ENCODE peak calls at places on chromosomes 7 and 10, in seven cellular contexts. F is SK-N-SH, P is A673, M is Peyer's patch, K is GM06990, T is heart right ventricle, S is upper lobe of right lung. U is an unnamed sample.

GRCh38 chr7:108497082-108497725 is 28.7 kb downstream of the PNPLA8 start:
- DNase-seq in P (peak; percentile 77), K (peak; percentile 20), S (no peak), T (peak; percentile 23), F (peak; percentile 66), M (peak; percentile 71), U (peak; percentile 66)

GRCh38 chr10:91389636-91390512 is 20.3 kb upstream of the HECTD2 start:
- DNase-seq in T (peak; percentile 9), F (peak; percentile 31), S (no peak), M (no peak), K (no peak), P (peak; percentile 78), U (peak; percentile 77)

GRCh38 chr10:102347236-102347828 is 48.2 kb upstream of the NFKB2 start:
- DNase-seq in P (peak; percentile 36), M (no peak), S (no peak), K (no peak), T (peak; percentile 48), F (peak; percentile 45), U (peak; percentile 63)

GRCh38 chr7:152142976-152143665 is 117.6 kb downstream of the GALNT11 start:
- DNase-seq in P (no peak), S (no peak), M (no peak), F (no peak), K (no peak), T (no peak), U (no peak)

GRCh38 chr7:114243646-114244045 is 171.0 kb upstream of the FOXP2 start:
- DNase-seq in S (no peak), M (no peak), K (no peak), F (no peak), T (no peak), P (no peak), U (no peak)

GRCh38 chr10:4771554-4772201 is 54.3 kb upstream of the AKR1E2 start:
- DNase-seq in T (no peak), F (no peak), S (no peak), K (no peak), M (no peak), P (no peak), U (no peak)

GRCh38 chr10:18738835-18739234 is 79.6 kb downstream of the ARL5B start:
- DNase-seq in S (no peak), T (no peak), P (no peak), K (no peak), F (no peak), M (no peak), U (peak; percentile 62)

GRCh38 chr7:103735377-103735776 is 254.1 kb downstream of the RELN start:
- DNase-seq in P (no peak), M (no peak), K (no peak), S (no peak), T (no peak), F (no peak), U (peak; percentile 4)

GRCh38 chr10:10126231-10126630 is 891.4 kb upstream of the CELF2 start:
- DNase-seq in P (no peak), T (no peak), F (no peak), K (no peak), M (no peak), S (no peak), U (peak; percentile 18)

GRCh38 chr10:86673216-86673826 is 5.0 kb downstream of the LDB3 start:
- DNase-seq in F (peak; percentile 61), T (no peak), K (no peak), P (no peak), S (no peak), M (no peak), U (no peak)

GRCh38 chr10:62335326-62335725 is 38.8 kb upstream of the ZNF365 start:
- DNase-seq in K (no peak), M (no peak), P (peak; percentile 64), T (no peak), F (no peak), S (no peak), U (peak; percentile 2)

GRCh38 chr10:104297697-104298660 is 29.0 kb downstream of the GSTO2 start:
- DNase-seq in P (peak; percentile 60), T (no peak), F (no peak), S (no peak), M (no peak), K (no peak), U (no peak)

GRCh38 chr7:86926732-86927131 is 132.7 kb downstream of the ELAPOR2 start:
- DNase-seq in T (no peak), S (no peak), M (peak; percentile 20), P (peak; percentile 70), K (no peak), F (peak; percentile 53), U (peak; percentile 66)

GRCh38 chr7:123797673-123798526 is 47.1 kb upstream of the HYAL4 start:
- DNase-seq in P (peak; percentile 70), F (peak; percentile 40), S (no peak), T (no peak), M (no peak), K (peak; percentile 6), U (peak; percentile 95)

GRCh38 chr10:102452672-102453340 is 1.5 kb upstream of the C10orf95 start:
- DNase-seq in F (no peak), M (no peak), P (peak; percentile 53), S (no peak), K (no peak), T (peak; percentile 42), U (peak; percentile 70)

DNA sequence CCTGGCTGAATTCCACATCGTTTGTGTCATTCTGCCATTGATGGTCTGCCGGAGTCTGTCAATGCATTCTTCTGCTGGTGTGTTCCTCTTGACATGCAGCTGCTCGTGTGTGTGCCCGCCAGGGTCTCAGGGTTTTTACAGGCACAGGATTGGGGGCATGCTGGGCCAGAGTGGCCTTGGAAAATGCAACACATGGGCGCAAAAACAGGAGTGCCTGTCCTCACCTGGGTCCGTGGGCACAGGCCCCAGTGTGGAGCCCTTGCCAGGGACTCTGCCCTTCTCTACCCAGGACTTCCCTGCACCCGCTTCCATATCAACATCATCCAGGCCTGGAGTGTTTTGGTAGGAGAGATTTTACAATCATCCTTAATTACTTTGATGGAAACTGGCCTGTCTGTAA is 340.7 kb downstream of the KIF20B start:
- DNase-seq in T (no peak), F (no peak), M (no peak), S (no peak), P (no peak), K (no peak), U (no peak)
- TF ChIP-seq CTCF in T (no peak), F (no peak), M (no peak), S (no peak), P (no peak), K (no peak), U (no peak)

GRCh38 chr10:7767209-7767608 is 20.6 kb downstream of the KIN start:
- DNase-seq in F (no peak), T (no peak), P (no peak), S (no peak), K (no peak), M (no peak), U (peak; percentile 96)
- TF ChIP-seq CTCF in F (no peak), T (no peak), P (no peak), S (no peak), K (no peak), M (no peak), U (no peak)

GRCh38 chr10:100872034-100872791 is 40.5 kb upstream of the SLF2 start:
- DNase-seq in P (peak; percentile 68), F (peak; percentile 91), M (peak; percentile 21), K (peak; percentile 28), T (no peak), S (no peak), U (peak; percentile 65)
- TF ChIP-seq CTCF in P (peak; percentile 87), F (peak; percentile 68), M (peak; percentile 44), K (peak; percentile 77), T (no peak), S (peak; percentile 48), U (peak; percentile 65)

DNA sequence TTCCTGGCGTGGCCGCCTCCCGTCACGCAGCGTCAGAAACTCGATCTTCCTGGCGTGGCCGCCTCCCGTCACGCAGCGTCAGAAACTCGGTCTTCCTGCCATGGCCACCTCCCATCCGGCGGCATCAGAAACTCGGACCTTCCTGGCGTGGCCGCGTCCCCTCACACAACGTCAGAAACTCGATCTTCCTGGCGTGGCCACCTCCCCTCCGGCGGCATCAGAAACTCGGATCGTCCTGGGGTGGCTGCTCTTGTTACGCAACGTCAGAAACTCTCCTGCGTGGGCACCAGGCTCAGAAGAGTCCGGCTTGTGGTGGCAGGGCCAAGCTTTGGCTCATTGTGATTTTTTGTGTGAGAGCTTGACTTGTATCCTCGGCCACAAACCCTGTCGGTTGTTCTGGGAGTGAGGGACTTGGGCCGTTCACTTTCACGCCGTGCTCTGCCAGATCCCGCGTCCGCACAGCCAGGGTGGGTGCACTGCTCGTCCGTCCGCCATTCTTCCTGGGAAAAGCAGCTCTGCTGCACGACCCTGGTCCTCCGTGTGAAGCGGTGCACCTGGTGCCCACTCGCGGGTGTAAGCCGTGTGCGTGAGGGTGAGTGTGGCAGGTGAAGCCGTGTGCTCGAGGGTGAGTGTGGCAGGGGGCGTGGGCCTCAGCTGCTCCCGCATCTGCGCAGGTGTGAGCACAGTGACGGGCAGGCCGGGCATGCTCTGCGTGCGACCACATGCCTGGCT is 49.4 kb upstream of the SUN1 start:
- DNase-seq in S (no peak), F (no peak), P (no peak), M (no peak), K (no peak), T (no peak), U (no peak)
- TF ChIP-seq CTCF in S (no peak), F (no peak), P (no peak), M (no peak), K (no peak), T (no peak), U (no peak)

DNA sequence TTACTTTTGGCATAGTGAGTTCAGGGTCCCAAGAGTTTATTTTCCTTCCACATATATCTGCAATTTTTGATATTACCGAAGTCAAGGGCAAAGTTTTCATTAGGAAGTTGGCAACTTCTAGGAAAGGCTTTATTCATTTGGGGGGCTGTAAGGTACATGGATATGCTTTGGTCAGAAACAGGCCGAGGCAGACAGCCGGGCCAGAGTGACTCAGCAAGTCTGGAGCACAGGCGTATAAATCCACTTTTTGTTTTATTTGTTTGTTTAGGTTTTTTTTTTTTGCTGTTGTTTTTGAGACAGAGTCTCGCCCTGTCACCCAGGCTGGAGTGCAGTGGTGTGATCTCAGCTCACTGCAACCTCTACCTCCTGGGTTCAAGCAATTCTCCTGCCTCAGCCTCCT is 3.7 kb downstream of the ZNF680 start:
- DNase-seq in F (no peak), T (no peak), K (no peak), S (no peak), M (no peak), P (no peak), U (peak; percentile 32)
- TF ChIP-seq CTCF in F (no peak), T (no peak), K (no peak), S (no peak), M (no peak), P (no peak), U (no peak)

GRCh38 chr7:54758702-54759665 is at the start of gene SEC61G:
- DNase-seq in K (peak; percentile 97), T (peak; percentile 97), S (peak; percentile 98), M (peak; percentile 93), F (peak; percentile 98), P (peak; percentile 97), U (peak; percentile 97)
- TF ChIP-seq CTCF in K (no peak), T (no peak), S (no peak), M (no peak), F (no peak), P (no peak), U (no peak)

U was measured in MCF 10A.